ENCODE peak calls at places on chromosomes 5 and 9, in eight cellular contexts. B is IMR-90; P is CD8-positive, alpha-beta memory T cell; L is aorta; J is Peyer's patch; D is mucosa of descending colon; N is hepatocyte; S is endodermal cell. H is an unnamed sample.

GRCh38 chr5:137096149-137097103 is 402.7 kb downstream of the SPOCK1 start:
- DNase-seq in B (peak; percentile 27), P (no peak), L (no peak), J (no peak), D (no peak), N (no peak), S (no peak), H (no peak)

GRCh38 chr5:178234753-178235599 is 2.4 kb upstream of the PHYKPL start:
- DNase-seq in B (peak; percentile 41), P (peak; percentile 84), L (peak; percentile 89), J (peak; percentile 81), D (peak; percentile 96), N (peak; percentile 81), S (peak; percentile 95), H (peak; percentile 77)

GRCh38 chr5:176131771-176132170 is 106.5 kb upstream of the SIMC1 start:
- DNase-seq in B (no peak), P (no peak), L (no peak), J (no peak), D (no peak), N (no peak), S (no peak), H (no peak)

GRCh38 chr5:1777281-1778137 is 22.1 kb downstream of the MRPL36 start:
- DNase-seq in B (no peak), P (peak; percentile 29), L (peak; percentile 67), J (no peak), D (no peak), N (no peak), S (peak; percentile 38), H (no peak)

GRCh38 chr5:106759581-106759980 is 911.2 kb downstream of the EFNA5 start:
- DNase-seq in B (peak; percentile 25), P (no peak), L (peak; percentile 73), J (no peak), D (peak; percentile 2), N (no peak), S (no peak), H (no peak)

GRCh38 chr9:120324996-120325642 is 254.8 kb downstream of the CDK5RAP2 start:
- DNase-seq in B (no peak), P (no peak), L (no peak), J (no peak), D (no peak), N (no peak), S (peak; percentile 88), H (no peak)

GRCh38 chr5:108078345-108078744 is 303.6 kb downstream of the FBXL17 start:
- DNase-seq in B (no peak), P (no peak), L (no peak), J (no peak), D (no peak), N (no peak), S (peak; percentile 68), H (no peak)

GRCh38 chr5:125033602-125034001 is 287.2 kb upstream of the ZNF608 start:
- DNase-seq in B (no peak), P (no peak), L (no peak), J (no peak), D (no peak), N (no peak), S (no peak), H (no peak)

GRCh38 chr5:73488806-73489205 is 9.4 kb upstream of the BTF3 start:
- DNase-seq in B (no peak), P (no peak), L (no peak), J (no peak), D (no peak), N (no peak), S (no peak), H (no peak)

GRCh38 chr9:133362359-133363044 is 6.2 kb downstream of the SURF2 start:
- DNase-seq in B (no peak), P (no peak), L (no peak), J (no peak), D (no peak), N (no peak), S (no peak), H (no peak)

GRCh38 chr5:103693485-103693884 is 130.9 kb upstream of the NUDT12 start:
- DNase-seq in B (no peak), P (no peak), L (no peak), J (no peak), D (no peak), N (no peak), S (no peak), H (no peak)

GRCh38 chr5:33969572-33970452 is 14.7 kb downstream of the SLC45A2 start:
- DNase-seq in B (peak; percentile 71), P (no peak), L (no peak), J (no peak), D (peak; percentile 4), N (peak; percentile 68), S (peak; percentile 66), H (peak; percentile 47)

GRCh38 chr5:88708021-88708420 is 175.0 kb downstream of the MEF2C start:
- DNase-seq in B (no peak), P (no peak), L (no peak), J (no peak), D (no peak), N (no peak), S (no peak), H (no peak)

GRCh38 chr5:7878381-7878873 is 9.5 kb downstream of the MTRR start:
- DNase-seq in B (peak; percentile 76), P (no peak), L (no peak), J (no peak), D (no peak), N (no peak), S (no peak), H (no peak)

GRCh38 chr5:171757853-171758535 is 27.6 kb upstream of the SMIM23 start:
- DNase-seq in B (peak; percentile 99), P (no peak), L (no peak), J (no peak), D (no peak), N (peak; percentile 46), S (no peak), H (no peak)

GRCh38 chr5:33563983-33564908 is 123.5 kb downstream of the TARS1 start:
- DNase-seq in B (no peak), P (no peak), L (no peak), J (no peak), D (no peak), N (no peak), S (no peak), H (no peak)

GRCh38 chr5:131423056-131423455 is 159.2 kb downstream of the CDC42SE2 start:
- DNase-seq in B (peak; percentile 27), P (no peak), L (no peak), J (no peak), D (no peak), N (peak; percentile 9), S (no peak), H (no peak)

GRCh38 chr5:131431794-131432193 is 167.9 kb downstream of the CDC42SE2 start:
- DNase-seq in B (no peak), P (no peak), L (no peak), J (no peak), D (no peak), N (no peak), S (no peak), H (no peak)

GRCh38 chr5:131430794-131431193 is 166.9 kb downstream of the CDC42SE2 start:
- DNase-seq in B (peak; percentile 58), P (no peak), L (no peak), J (no peak), D (no peak), N (no peak), S (no peak), H (no peak)

GRCh38 chr5:131426011-131426410 is 162.2 kb downstream of the CDC42SE2 start:
- DNase-seq in B (no peak), P (no peak), L (no peak), J (no peak), D (no peak), N (no peak), S (no peak), H (no peak)
- H3K36me3 ChIP-seq in B (peaks cover 15% of the 10 kb centered on the region), P (peaks cover 34% of the 10 kb centered on the region), L (peaks cover 9% of the 10 kb centered on the region), J (no peaks in the 10 kb centered on the region), D (no peaks in the 10 kb centered on the region), N (no peaks in the 10 kb centered on the region), S (peaks cover 51% of the 10 kb centered on the region), H (peaks cover 79% of the 10 kb centered on the region)

DNA sequence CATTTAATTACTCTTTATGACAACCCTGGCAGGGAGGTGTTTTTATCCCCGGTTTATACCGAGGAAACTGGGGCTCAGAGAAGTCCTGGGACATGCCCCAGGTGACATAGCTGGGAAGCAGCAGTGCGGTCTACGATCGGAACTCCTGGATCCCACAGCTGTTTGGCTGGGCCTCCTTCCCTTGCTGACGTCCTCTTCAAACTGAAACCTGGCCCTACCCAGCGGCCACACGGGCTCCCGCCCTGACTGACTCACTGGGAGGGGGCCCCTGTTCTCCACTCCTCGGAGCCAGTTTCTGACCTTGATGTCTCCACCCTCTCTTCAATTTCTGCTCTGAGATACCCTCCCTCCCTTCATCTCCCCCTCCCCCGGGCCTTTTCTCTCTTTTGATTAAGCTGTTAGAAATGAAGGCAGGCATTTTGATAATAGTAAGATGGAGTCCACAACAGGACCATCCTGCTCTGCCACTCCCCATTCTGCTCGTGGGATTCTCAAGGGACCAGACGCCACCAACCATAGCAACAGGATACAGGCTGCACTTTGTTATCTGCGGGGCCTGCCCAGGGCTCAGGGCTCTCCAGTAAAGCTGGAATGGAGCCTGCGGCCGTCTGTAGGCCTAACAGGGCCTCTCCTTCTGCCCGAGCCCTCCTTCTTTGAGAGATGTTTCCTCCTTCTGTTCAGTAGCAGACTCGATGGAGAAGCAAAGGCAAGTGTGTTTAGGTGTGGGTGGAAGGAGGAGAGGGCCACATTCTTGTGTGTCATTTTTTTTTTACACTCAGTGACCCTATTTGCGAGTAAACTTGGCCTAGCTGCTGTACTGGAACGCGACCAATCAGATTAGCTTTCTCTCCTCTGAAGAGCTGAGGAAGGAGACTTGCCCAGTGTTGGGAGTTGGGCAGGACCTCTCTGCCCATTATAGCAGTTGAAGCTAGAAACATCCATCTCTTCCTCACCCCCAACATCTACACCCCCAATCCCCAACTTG is 8.7 kb upstream of the EPB41L4B start:
- DNase-seq in B (peak; percentile 58), P (no peak), L (peak; percentile 88), J (peak; percentile 80), D (peak; percentile 73), N (peak; percentile 71), S (no peak), H (no peak)
- H3K4me3 ChIP-seq in B (no peak overlapping the region), P (no peak overlapping the region), L (no peak overlapping the region), J (no peak overlapping the region), D (no peak overlapping the region), N (no peak overlapping the region), S (no peak overlapping the region), H (no peak overlapping the region)

DNA sequence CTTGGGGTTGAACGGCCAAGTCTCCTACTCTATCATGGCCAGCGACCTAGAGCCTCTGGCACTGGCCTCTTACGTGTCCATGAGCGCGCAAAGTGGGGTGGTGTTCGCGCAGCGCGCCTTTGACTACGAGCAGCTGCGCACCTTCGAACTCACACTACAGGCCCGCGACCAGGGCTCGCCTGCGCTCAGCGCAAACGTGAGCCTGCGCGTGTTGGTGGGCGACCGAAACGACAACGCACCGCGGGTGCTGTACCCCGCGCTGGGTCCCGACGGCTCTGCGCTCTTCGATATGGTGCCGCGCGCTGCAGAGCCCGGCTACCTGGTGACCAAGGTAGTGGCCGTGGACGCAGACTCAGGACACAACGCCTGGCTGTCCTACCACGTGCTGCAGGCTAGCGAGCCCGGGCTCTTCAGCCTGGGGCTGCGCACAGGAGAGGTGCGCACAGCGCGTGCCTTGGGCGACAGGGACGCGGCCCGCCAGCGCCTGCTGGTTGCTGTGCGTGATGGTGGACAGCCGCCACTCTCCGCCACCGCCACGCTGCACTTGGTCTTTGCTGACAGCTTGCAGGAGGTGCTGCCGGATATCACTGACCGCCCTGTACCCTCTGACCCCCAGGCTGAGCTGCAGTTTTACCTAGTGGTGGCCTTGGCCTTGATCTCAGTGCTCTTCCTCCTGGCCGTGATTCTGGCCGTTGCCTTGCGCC is 2.0 kb downstream of the PCDHGB5 start:
- DNase-seq in B (no peak), P (no peak), L (peak; percentile 70), J (no peak), D (no peak), N (no peak), S (no peak), H (no peak)
- H3K9me3 ChIP-seq in B (peaks cover 46% of the 10 kb centered on the region), P (no peaks in the 10 kb centered on the region), L (peaks cover 31% of the 10 kb centered on the region), J (peaks cover 31% of the 10 kb centered on the region), D (peaks cover 69% of the 10 kb centered on the region), N (peaks cover 37% of the 10 kb centered on the region), S (peaks cover 57% of the 10 kb centered on the region), H (peaks cover 29% of the 10 kb centered on the region)

GRCh38 chr9:128529191-128529590 is 23.2 kb upstream of the SPTAN1 start:
- DNase-seq in B (no peak), P (no peak), L (no peak), J (no peak), D (no peak), N (no peak), S (no peak), H (no peak)
- H3K36me3 ChIP-seq in B (peaks cover 45% of the 10 kb centered on the region), P (peaks cover 57% of the 10 kb centered on the region), L (peaks cover 8% of the 10 kb centered on the region), J (no peaks in the 10 kb centered on the region), D (peaks cover 23% of the 10 kb centered on the region), N (no peaks in the 10 kb centered on the region), S (peaks cover 46% of the 10 kb centered on the region), H (peaks cover 72% of the 10 kb centered on the region)

H was measured in CD4-positive, CD25-positive, alpha-beta regulatory T cell.